ENCODE peak calls at places on chromosomes 11 and 22, in nine cellular contexts. One of them, this sample, is unnamed.

GRCh38 chr11:114348200-114349191 is 51.8 kb downstream of the C11orf71 start:
- DNase-seq in GM23248: peak; percentile 74
- DNase-seq in IMR-90: peak; percentile 80
- DNase-seq in fibroblast of lung: peak; percentile 81
- DNase-seq in hepatocyte: peak; percentile 80
- DNase-seq in OCI-LY7: peak; percentile 49
- DNase-seq in GM23338: peak; percentile 87
- DNase-seq in trophoblast cell: peak; percentile 97
- DNase-seq in neuronal stem cell: peak; percentile 35
- DNase-seq in this sample: peak; percentile 63

GRCh38 chr11:16942342-16942741 is 71.9 kb downstream of the PLEKHA7 start:
- DNase-seq in GM23248: peak; percentile 3
- DNase-seq in IMR-90: no peak
- DNase-seq in fibroblast of lung: peak; percentile 8
- DNase-seq in hepatocyte: no peak
- DNase-seq in OCI-LY7: no peak
- DNase-seq in GM23338: no peak
- DNase-seq in trophoblast cell: no peak
- DNase-seq in neuronal stem cell: no peak
- DNase-seq in this sample: no peak

GRCh38 chr11:17384002-17384511 is 4.4 kb downstream of the KCNJ11 start:
- DNase-seq in GM23248: peak; percentile 85
- DNase-seq in IMR-90: peak; percentile 79
- DNase-seq in fibroblast of lung: peak; percentile 84
- DNase-seq in hepatocyte: peak; percentile 90
- DNase-seq in OCI-LY7: peak; percentile 91
- DNase-seq in GM23338: peak; percentile 93
- DNase-seq in trophoblast cell: peak; percentile 90
- DNase-seq in neuronal stem cell: peak; percentile 91
- DNase-seq in this sample: peak; percentile 91

GRCh38 chr22:17576475-17576874 is 13.2 kb downstream of the SLC25A18 start:
- DNase-seq in GM23248: peak; percentile 99
- DNase-seq in IMR-90: peak; percentile 65
- DNase-seq in fibroblast of lung: no peak
- DNase-seq in hepatocyte: no peak
- DNase-seq in OCI-LY7: no peak
- DNase-seq in GM23338: peak; percentile 51
- DNase-seq in trophoblast cell: peak; percentile 73
- DNase-seq in neuronal stem cell: no peak
- DNase-seq in this sample: no peak

GRCh38 chr11:76025068-76025467 is 181.2 kb downstream of the WNT11 start:
- DNase-seq in GM23248: peak; percentile 66
- DNase-seq in IMR-90: peak; percentile 95
- DNase-seq in fibroblast of lung: peak; percentile 73
- DNase-seq in hepatocyte: no peak
- DNase-seq in OCI-LY7: no peak
- DNase-seq in GM23338: no peak
- DNase-seq in trophoblast cell: no peak
- DNase-seq in neuronal stem cell: no peak
- DNase-seq in this sample: no peak

GRCh38 chr11:104380358-104380757 is 216.4 kb upstream of the PDGFD start:
- DNase-seq in GM23248: no peak
- DNase-seq in IMR-90: no peak
- DNase-seq in fibroblast of lung: no peak
- DNase-seq in hepatocyte: no peak
- DNase-seq in OCI-LY7: no peak
- DNase-seq in GM23338: no peak
- DNase-seq in trophoblast cell: no peak
- DNase-seq in neuronal stem cell: no peak
- DNase-seq in this sample: no peak

GRCh38 chr11:9130297-9130696 is 38.9 kb upstream of the SCUBE2 start:
- DNase-seq in GM23248: no peak
- DNase-seq in IMR-90: no peak
- DNase-seq in fibroblast of lung: no peak
- DNase-seq in hepatocyte: no peak
- DNase-seq in OCI-LY7: no peak
- DNase-seq in GM23338: no peak
- DNase-seq in trophoblast cell: no peak
- DNase-seq in neuronal stem cell: no peak
- DNase-seq in this sample: peak; percentile 80

GRCh38 chr22:50544746-50545253 is 899 bp upstream of the KLHDC7B start:
- DNase-seq in GM23248: no peak
- DNase-seq in IMR-90: no peak
- DNase-seq in fibroblast of lung: no peak
- DNase-seq in hepatocyte: peak; percentile 18
- DNase-seq in OCI-LY7: peak; percentile 56
- DNase-seq in GM23338: no peak
- DNase-seq in trophoblast cell: peak; percentile 40
- DNase-seq in neuronal stem cell: no peak
- DNase-seq in this sample: no peak

GRCh38 chr22:24323695-24324094 is 53.1 kb downstream of the SPECC1L start:
- DNase-seq in GM23248: no peak
- DNase-seq in IMR-90: no peak
- DNase-seq in fibroblast of lung: no peak
- DNase-seq in hepatocyte: no peak
- DNase-seq in OCI-LY7: no peak
- DNase-seq in GM23338: no peak
- DNase-seq in trophoblast cell: no peak
- DNase-seq in neuronal stem cell: no peak
- DNase-seq in this sample: no peak

GRCh38 chr11:10041337-10041736 is 252.7 kb downstream of the SBF2 start:
- DNase-seq in GM23248: no peak
- DNase-seq in IMR-90: no peak
- DNase-seq in fibroblast of lung: no peak
- DNase-seq in hepatocyte: no peak
- DNase-seq in OCI-LY7: no peak
- DNase-seq in GM23338: no peak
- DNase-seq in trophoblast cell: no peak
- DNase-seq in neuronal stem cell: no peak
- DNase-seq in this sample: peak; percentile 31

GRCh38 chr11:85889676-85890579 is 34.7 kb downstream of the CCDC83 start:
- DNase-seq in GM23248: peak; percentile 88
- DNase-seq in IMR-90: peak; percentile 79
- DNase-seq in fibroblast of lung: peak; percentile 53
- DNase-seq in hepatocyte: peak; percentile 68
- DNase-seq in OCI-LY7: no peak
- DNase-seq in GM23338: no peak
- DNase-seq in trophoblast cell: peak; percentile 90
- DNase-seq in neuronal stem cell: no peak
- DNase-seq in this sample: no peak

GRCh38 chr22:48718818-48719500 is 1108.7 kb downstream of the BRD1 start:
- DNase-seq in GM23248: peak; percentile 8
- DNase-seq in IMR-90: no peak
- DNase-seq in fibroblast of lung: no peak
- DNase-seq in hepatocyte: no peak
- DNase-seq in OCI-LY7: no peak
- DNase-seq in GM23338: no peak
- DNase-seq in trophoblast cell: no peak
- DNase-seq in neuronal stem cell: no peak
- DNase-seq in this sample: no peak

GRCh38 chr11:70502677-70503076 is 104.3 kb downstream of the CTTN start:
- DNase-seq in GM23248: no peak
- DNase-seq in IMR-90: no peak
- DNase-seq in fibroblast of lung: no peak
- DNase-seq in hepatocyte: no peak
- DNase-seq in OCI-LY7: no peak
- DNase-seq in GM23338: no peak
- DNase-seq in trophoblast cell: no peak
- DNase-seq in neuronal stem cell: no peak
- DNase-seq in this sample: no peak

DNA sequence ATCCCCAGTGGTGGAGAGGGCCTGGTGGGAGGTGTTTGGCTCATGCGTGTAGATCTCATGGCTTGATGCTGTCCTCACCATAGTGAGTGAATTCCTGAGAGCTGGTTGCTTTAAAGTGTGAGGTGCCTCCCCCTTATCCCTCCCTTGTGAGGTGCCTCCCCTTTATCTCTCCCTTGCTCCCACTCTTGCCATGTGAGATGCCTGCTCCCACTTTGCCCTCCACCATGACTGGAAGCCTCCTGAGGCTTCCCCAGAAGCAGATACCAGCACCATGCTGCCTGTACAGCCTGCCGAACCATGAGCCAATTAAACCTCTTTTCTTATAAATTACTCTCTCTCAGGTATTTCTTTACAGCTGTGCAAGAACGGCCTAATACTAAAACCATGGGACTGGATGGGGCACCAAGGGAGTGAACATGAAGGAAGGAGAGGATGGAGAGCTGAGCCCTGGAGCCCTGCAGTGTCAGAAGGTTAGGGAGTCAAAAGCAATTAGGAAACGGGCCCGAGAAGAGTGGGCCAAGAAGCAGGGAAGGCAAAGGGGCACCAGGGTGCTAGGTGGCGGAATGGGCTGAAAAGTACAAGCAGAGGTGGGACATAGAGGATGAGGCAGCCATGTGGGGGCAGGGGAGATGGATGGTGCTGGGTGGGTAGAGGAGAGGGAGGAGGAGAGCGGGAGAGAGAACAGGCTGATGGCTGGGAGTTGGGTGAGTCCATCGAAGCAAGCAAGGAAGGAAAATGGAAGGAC is 9.4 kb downstream of the IFITM10 start:
- DNase-seq in GM23248: no peak
- DNase-seq in IMR-90: no peak
- DNase-seq in fibroblast of lung: no peak
- DNase-seq in hepatocyte: no peak
- DNase-seq in OCI-LY7: no peak
- DNase-seq in GM23338: no peak
- DNase-seq in trophoblast cell: no peak
- DNase-seq in neuronal stem cell: no peak
- DNase-seq in this sample: no peak
- H2AFZ ChIP-seq in GM23248: no peak overlapping the region
- H2AFZ ChIP-seq in IMR-90: no peak overlapping the region
- H2AFZ ChIP-seq in fibroblast of lung: no peak overlapping the region
- H2AFZ ChIP-seq in hepatocyte: no peak overlapping the region
- H2AFZ ChIP-seq in OCI-LY7: no peak overlapping the region
- H2AFZ ChIP-seq in GM23338: no peak overlapping the region
- H2AFZ ChIP-seq in trophoblast cell: no peak overlapping the region
- H2AFZ ChIP-seq in neuronal stem cell: no peak overlapping the region
- H2AFZ ChIP-seq in this sample: no peak overlapping the region

GRCh38 chr11:47186076-47186936 is at the start of gene PACSIN3:
- DNase-seq in GM23248: peak; percentile 60
- DNase-seq in IMR-90: peak; percentile 19
- DNase-seq in fibroblast of lung: peak; percentile 28
- DNase-seq in hepatocyte: peak; percentile 82
- DNase-seq in OCI-LY7: no peak
- DNase-seq in GM23338: peak; percentile 62
- DNase-seq in trophoblast cell: peak; percentile 73
- DNase-seq in neuronal stem cell: peak; percentile 40
- DNase-seq in this sample: peak; percentile 59

GRCh38 chr11:47186937-47187681 is 875 bp upstream of the PACSIN3 start:
- DNase-seq in GM23248: peak; percentile 58
- DNase-seq in IMR-90: peak; percentile 54
- DNase-seq in fibroblast of lung: peak; percentile 49
- DNase-seq in hepatocyte: peak; percentile 75
- DNase-seq in OCI-LY7: no peak
- DNase-seq in GM23338: peak; percentile 91
- DNase-seq in trophoblast cell: peak; percentile 30
- DNase-seq in neuronal stem cell: peak; percentile 40
- DNase-seq in this sample: peak; percentile 85

GRCh38 chr11:47188262-47188661 is 2.0 kb upstream of the PACSIN3 start:
- DNase-seq in GM23248: no peak
- DNase-seq in IMR-90: no peak
- DNase-seq in fibroblast of lung: peak; percentile 6
- DNase-seq in hepatocyte: no peak
- DNase-seq in OCI-LY7: no peak
- DNase-seq in GM23338: no peak
- DNase-seq in trophoblast cell: no peak
- DNase-seq in neuronal stem cell: no peak
- DNase-seq in this sample: no peak

GRCh38 chr11:47189100-47189834 is 3.0 kb upstream of the PACSIN3 start:
- DNase-seq in GM23248: peak; percentile 77
- DNase-seq in IMR-90: peak; percentile 86
- DNase-seq in fibroblast of lung: peak; percentile 54
- DNase-seq in hepatocyte: peak; percentile 87
- DNase-seq in OCI-LY7: no peak
- DNase-seq in GM23338: no peak
- DNase-seq in trophoblast cell: peak; percentile 84
- DNase-seq in neuronal stem cell: no peak
- DNase-seq in this sample: no peak

GRCh38 chr11:47187723-47188122 is 1.5 kb upstream of the PACSIN3 start:
- DNase-seq in GM23248: no peak
- DNase-seq in IMR-90: no peak
- DNase-seq in fibroblast of lung: no peak
- DNase-seq in hepatocyte: peak; percentile 51
- DNase-seq in OCI-LY7: no peak
- DNase-seq in GM23338: no peak
- DNase-seq in trophoblast cell: no peak
- DNase-seq in neuronal stem cell: no peak
- DNase-seq in this sample: no peak
- H2AFZ ChIP-seq in GM23248: peak overlapping the region; percentile 89
- H2AFZ ChIP-seq in IMR-90: no peak overlapping the region
- H2AFZ ChIP-seq in fibroblast of lung: no peak overlapping the region
- H2AFZ ChIP-seq in hepatocyte: peak overlapping the region; percentile 52
- H2AFZ ChIP-seq in OCI-LY7: no peak overlapping the region
- H2AFZ ChIP-seq in GM23338: peak overlapping the region; percentile 98
- H2AFZ ChIP-seq in trophoblast cell: no peak overlapping the region
- H2AFZ ChIP-seq in neuronal stem cell: peak overlapping the region; percentile 97
- H2AFZ ChIP-seq in this sample: no peak overlapping the region

GRCh38 chr11:13040969-13041561 is 31.9 kb downstream of the RASSF10 start:
- DNase-seq in GM23248: no peak
- DNase-seq in IMR-90: no peak
- DNase-seq in fibroblast of lung: no peak
- DNase-seq in hepatocyte: no peak
- DNase-seq in OCI-LY7: no peak
- DNase-seq in GM23338: no peak
- DNase-seq in trophoblast cell: peak; percentile 85
- DNase-seq in neuronal stem cell: no peak
- DNase-seq in this sample: no peak
- H2AFZ ChIP-seq in GM23248: no peak overlapping the region
- H2AFZ ChIP-seq in IMR-90: no peak overlapping the region
- H2AFZ ChIP-seq in fibroblast of lung: no peak overlapping the region
- H2AFZ ChIP-seq in hepatocyte: no peak overlapping the region
- H2AFZ ChIP-seq in OCI-LY7: no peak overlapping the region
- H2AFZ ChIP-seq in GM23338: peak overlapping the region; percentile 33
- H2AFZ ChIP-seq in trophoblast cell: no peak overlapping the region
- H2AFZ ChIP-seq in neuronal stem cell: no peak overlapping the region
- H2AFZ ChIP-seq in this sample: no peak overlapping the region

GRCh38 chr22:38788417-38788816 is 5.5 kb downstream of the DNAL4 start:
- DNase-seq in GM23248: peak; percentile 96
- DNase-seq in IMR-90: peak; percentile 96
- DNase-seq in fibroblast of lung: peak; percentile 98
- DNase-seq in hepatocyte: peak; percentile 64
- DNase-seq in OCI-LY7: no peak
- DNase-seq in GM23338: no peak
- DNase-seq in trophoblast cell: peak; percentile 16
- DNase-seq in neuronal stem cell: no peak
- DNase-seq in this sample: no peak
- H2AFZ ChIP-seq in GM23248: peak overlapping the region; percentile 28
- H2AFZ ChIP-seq in IMR-90: no peak overlapping the region
- H2AFZ ChIP-seq in fibroblast of lung: no peak overlapping the region
- H2AFZ ChIP-seq in hepatocyte: no peak overlapping the region
- H2AFZ ChIP-seq in OCI-LY7: no peak overlapping the region
- H2AFZ ChIP-seq in GM23338: no peak overlapping the region
- H2AFZ ChIP-seq in trophoblast cell: no peak overlapping the region
- H2AFZ ChIP-seq in neuronal stem cell: no peak overlapping the region
- H2AFZ ChIP-seq in this sample: no peak overlapping the region